ENCODE peak calls at places on chromosomes 3 and 15, in six cellular contexts. D is stimulated activated naive CD8-positive, alpha-beta T cell treated with anti-CD3 and anti-CD28 coated beads, Interleukin-15, Interleukin-2, amounts not matched to agents 100 U/mL and 50 U/mL, for 24 hours; X is ELF-1; J is GM20000; I is ELR; T is T-cell. V is an unnamed sample.

GRCh38 chr3:190318666-190319065 is 3.6 kb downstream of the CLDN1 start:
- DNase-seq in X (no peak), J (no peak), D (no peak), I (no peak), T (no peak), V (no peak)

GRCh38 chr15:92914103-92914499 is 14.0 kb downstream of the CHD2 start:
- DNase-seq in X (peak), I (no peak), D (no peak), T (no peak), J (no peak), V (no peak)

GRCh38 chr3:171285287-171285686 is 174.9 kb downstream of the TNIK start:
- DNase-seq in D (no peak), I (peak), X (no peak), J (no peak), T (no peak), V (peak)

GRCh38 chr3:45226206-45226915 is at the start of gene TMEM158:
- DNase-seq in D (peak), X (peak), T (peak), I (peak), J (peak), V (peak)

GRCh38 chr3:169232863-169233262 is 430.6 kb downstream of the MECOM start:
- DNase-seq in X (no peak), D (no peak), J (no peak), I (peak), T (no peak), V (no peak)

GRCh38 chr3:100875239-100875638 is 118.0 kb downstream of the ABI3BP start:
- DNase-seq in X (no peak), I (peak), D (no peak), T (no peak), J (no peak), V (no peak)

GRCh38 chr3:53426918-53427317 is 67.5 kb upstream of the CACNA1D start:
- DNase-seq in T (no peak), X (no peak), I (peak), J (no peak), D (no peak), V (no peak)

GRCh38 chr3:67662733-67663132 is 8.3 kb upstream of the SUCLG2 start:
- DNase-seq in D (no peak), I (no peak), X (no peak), T (no peak), J (peak), V (peak)

GRCh38 chr3:157865449-157865862 is 240.8 kb downstream of the SHOX2 start:
- DNase-seq in T (no peak), I (peak), D (peak), J (peak), X (peak), V (peak)

GRCh38 chr3:38585791-38586420 is 63.6 kb downstream of the SCN5A start:
- DNase-seq in X (no peak), J (no peak), D (no peak), T (no peak), I (no peak), V (no peak)

GRCh38 chr3:55484191-55484644 is 2.9 kb downstream of the WNT5A start:
- DNase-seq in D (no peak), J (no peak), X (peak), T (no peak), I (peak), V (no peak)

GRCh38 chr3:150599611-150600297 is 3.4 kb upstream of the SELENOT start:
- DNase-seq in X (peak), D (no peak), J (peak), T (no peak), I (peak), V (peak)

GRCh38 chr3:23728651-23729117 is 77.1 kb upstream of the UBE2E1 start:
- DNase-seq in J (no peak), I (no peak), T (no peak), X (peak), D (no peak), V (no peak)

GRCh38 chr3:66115858-66116654 is 77.3 kb upstream of the MAGI1 start:
- DNase-seq in D (no peak), I (peak), T (no peak), J (no peak), X (peak), V (no peak)

GRCh38 chr3:106611841-106612240 is 743.0 kb upstream of the CBLB start:
- DNase-seq in D (no peak), X (no peak), I (no peak), T (no peak), J (no peak), V (no peak)

GRCh38 chr3:112995800-112996199 is 5.0 kb downstream of the GTPBP8 start:
- DNase-seq in D (no peak), J (no peak), X (no peak), T (no peak), I (no peak), V (no peak)

GRCh38 chr15:78617131-78617915 is 3.5 kb downstream of the CHRNA3 start:
- DNase-seq in I (no peak), D (no peak), X (no peak), J (no peak), T (no peak), V (no peak)

GRCh38 chr15:85010114-85010471 is 28.4 kb downstream of the PDE8A start:
- DNase-seq in I (no peak), T (no peak), X (no peak), D (no peak), J (no peak), V (no peak)

GRCh38 chr3:14534379-14535191 is 5.6 kb downstream of the GRIP2 start:
- DNase-seq in X (peak), T (no peak), J (no peak), D (no peak), I (no peak), V (no peak)

GRCh38 chr15:90884719-90885431 is 571 bp downstream of the FES start:
- DNase-seq in D (no peak), J (no peak), I (no peak), X (no peak), T (no peak), V (no peak)

GRCh38 chr3:158103956-158104338 is 2.3 kb downstream of the SHOX2 start:
- DNase-seq in I (no peak), X (peak), J (no peak), T (no peak), D (no peak), V (no peak)

GRCh38 chr15:93829115-93829849 is 402.1 kb upstream of the MCTP2 start:
- DNase-seq in J (no peak), I (no peak), D (no peak), X (peak), T (no peak), V (no peak)

GRCh38 chr15:60721706-60722105 is 242.8 kb upstream of the ICE2 start:
- DNase-seq in X (no peak), J (no peak), D (no peak), I (peak), T (no peak), V (peak)

GRCh38 chr15:24764375-24765171 is 89.0 kb downstream of the NPAP1 start:
- DNase-seq in T (no peak), X (no peak), J (no peak), D (no peak), I (no peak), V (no peak)

GRCh38 chr15:64894395-64895056 is 17.2 kb upstream of the ANKDD1A start:
- DNase-seq in D (peak), I (no peak), J (peak), T (peak), X (no peak), V (peak)

GRCh38 chr15:59751552-59752413 is 62.7 kb upstream of the BNIP2 start:
- DNase-seq in J (no peak), X (peak), T (no peak), D (no peak), I (peak), V (peak)

GRCh38 chr3:8987673-8988655 is 24.7 kb upstream of the RAD18 start:
- DNase-seq in I (peak), X (peak), D (peak), T (peak), J (peak), V (peak)

GRCh38 chr3:10471337-10471721 is 34.1 kb downstream of the ATP2B2 start:
- DNase-seq in X (no peak), J (no peak), T (no peak), I (no peak), D (no peak), V (no peak)

GRCh38 chr3:49255112-49255511 is 21.9 kb downstream of the C3orf62 start:
- DNase-seq in X (peak), I (no peak), D (no peak), J (no peak), T (no peak), V (peak)

GRCh38 chr3:37545479-37545878 is 316.2 kb upstream of the CTDSPL start:
- DNase-seq in T (no peak), J (no peak), I (no peak), X (no peak), D (no peak), V (no peak)

GRCh38 chr15:77557178-77557960 is 75.3 kb downstream of the LINGO1 start:
- DNase-seq in D (no peak), I (no peak), T (no peak), X (peak), J (no peak), V (no peak)

GRCh38 chr15:27418729-27419128 is 447.7 kb downstream of the GABRG3 start:
- DNase-seq in I (no peak), J (no peak), T (no peak), X (no peak), D (no peak), V (no peak)